ENCODE peak calls at places on chromosomes 6 and 20, in five cellular contexts. Y is NCI-H146, W is caudate nucleus, C is T-helper 17 cell, S is OCI-M1. G is an unnamed sample.
A peak's percentile ranks its signal among the peaks of the same experiment; 100 is the strongest.

GRCh38 chr6:26351544-26351953 is 13.4 kb upstream of the BTN3A2 start:
- DNase-seq in Y (peak; percentile 41), W (no peak), C (no peak), S (peak; percentile 73), G (no peak)

GRCh38 chr6:75933387-75933975 is 139.0 kb downstream of the IMPG1 start:
- DNase-seq in Y (peak; percentile 78), W (no peak), C (no peak), S (no peak), G (no peak)

GRCh38 chr6:150573041-150573681 is 26.5 kb upstream of the PLEKHG1 start:
- DNase-seq in Y (peak; percentile 58), W (no peak), C (no peak), S (no peak), G (no peak)

GRCh38 chr6:35522660-35523658 is 10.3 kb upstream of the TULP1 start:
- DNase-seq in Y (peak; percentile 63), W (no peak), C (peak; percentile 61), S (peak; percentile 80), G (peak; percentile 26)

GRCh38 chr6:108157234-108157971 is 8.4 kb upstream of the NR2E1 start:
- DNase-seq in Y (peak; percentile 41), W (no peak), C (no peak), S (no peak), G (no peak)

GRCh38 chr6:14406616-14407343 is 289.2 kb downstream of the CD83 start:
- DNase-seq in Y (no peak), W (peak; percentile 94), C (no peak), S (no peak), G (peak; percentile 70)

GRCh38 chr20:58395604-58396003 is 6.6 kb downstream of the VAPB start:
- DNase-seq in Y (no peak), W (no peak), C (no peak), S (no peak), G (no peak)

GRCh38 chr6:53795702-53796450 is 1.1 kb downstream of the LRRC1 start:
- DNase-seq in Y (peak; percentile 53), W (no peak), C (no peak), S (no peak), G (peak; percentile 59)

GRCh38 chr20:18793625-18794427 is 19.8 kb upstream of the SCP2D1 start:
- DNase-seq in Y (peak; percentile 92), W (peak; percentile 89), C (peak; percentile 72), S (peak; percentile 95), G (peak; percentile 92)

GRCh38 chr6:52598123-52598823 is 21.4 kb upstream of the TRAM2 start:
- DNase-seq in Y (peak; percentile 79), W (no peak), C (no peak), S (peak; percentile 84), G (peak; percentile 34)

GRCh38 chr6:125009578-125009977 is 47.3 kb downstream of the RNF217 start:
- DNase-seq in Y (no peak), W (no peak), C (no peak), S (no peak), G (no peak)

GRCh38 chr6:125918681-125919566 is 37.6 kb upstream of the HINT3 start:
- DNase-seq in Y (peak; percentile 85), W (no peak), C (peak; percentile 14), S (peak; percentile 95), G (peak; percentile 53)

GRCh38 chr6:5851261-5851757 is 155.4 kb downstream of the NRN1 start:
- DNase-seq in Y (peak; percentile 61), W (peak; percentile 72), C (peak; percentile 52), S (no peak), G (peak; percentile 63)

GRCh38 chr6:156782691-156783320 is 5.6 kb downstream of the ARID1B start:
- DNase-seq in Y (no peak), W (no peak), C (no peak), S (peak; percentile 57), G (no peak)

GRCh38 chr6:81465859-81466258 is 286.6 kb downstream of the TENT5A start:
- DNase-seq in Y (no peak), W (no peak), C (no peak), S (peak; percentile 73), G (peak; percentile 20)

GRCh38 chr20:25341716-25342680 is 48.6 kb downstream of the ABHD12 start:
- DNase-seq in Y (peak; percentile 34), W (no peak), C (no peak), S (no peak), G (no peak)

GRCh38 chr6:93568169-93568568 is 148.8 kb upstream of the EPHA7 start:
- DNase-seq in Y (no peak), W (no peak), C (no peak), S (peak; percentile 75), G (no peak)

GRCh38 chr6:107390056-107390455 is 69.3 kb downstream of the PDSS2 start:
- DNase-seq in Y (no peak), W (no peak), C (no peak), S (no peak), G (no peak)

GRCh38 chr20:34074101-34074760 is 37.8 kb downstream of the EIF2S2 start:
- DNase-seq in Y (no peak), W (no peak), C (no peak), S (no peak), G (no peak)

GRCh38 chr6:133608620-133609019 is 280.3 kb upstream of the TCF21 start:
- DNase-seq in Y (no peak), W (no peak), C (no peak), S (no peak), G (no peak)

GRCh38 chr6:156933201-156934053 is 156.2 kb downstream of the ARID1B start:
- DNase-seq in Y (peak; percentile 99), W (peak; percentile 61), C (no peak), S (peak; percentile 49), G (peak; percentile 96)

GRCh38 chr20:577167-577791 is 32.8 kb downstream of the TCF15 start:
- DNase-seq in Y (peak; percentile 75), W (no peak), C (no peak), S (peak; percentile 82), G (no peak)

GRCh38 chr6:41702771-41703494 is 32.5 kb downstream of the TFEB start:
- DNase-seq in Y (no peak), W (no peak), C (no peak), S (no peak), G (no peak)

GRCh38 chr6:140581601-140582000 is 1207.2 kb upstream of the CITED2 start:
- DNase-seq in Y (no peak), W (no peak), C (no peak), S (peak; percentile 92), G (no peak)